ENCODE peak calls at places on chromosomes 12 and 14, in four cellular contexts. U, A, P and W are unnamed samples.
A peak's percentile ranks its signal among the peaks of the same experiment; 100 is the strongest.

GRCh38 chr14:36949371-36949770 is 223.0 kb downstream of the SLC25A21 start:
- DNase-seq in A (no peak), P (no peak), U (no peak), W (no peak)

GRCh38 chr12:77064891-77065360 is 443 bp downstream of the E2F7 start:
- DNase-seq in A (no peak), U (no peak), P (no peak), W (no peak)

GRCh38 chr12:92312463-92312970 is 166.9 kb upstream of the BTG1 start:
- DNase-seq in P (no peak), A (no peak), U (no peak), W (no peak)

GRCh38 chr14:93430889-93431670 is at the start of gene UNC79:
- DNase-seq in P (peak; percentile 95), U (no peak), A (no peak), W (no peak)

GRCh38 chr14:96698846-96699543 is 98.2 kb upstream of the VRK1 start:
- DNase-seq in A (no peak), P (no peak), U (no peak), W (no peak)

GRCh38 chr14:75440733-75441474 is 13.1 kb downstream of the JDP2 start:
- DNase-seq in A (peak; percentile 84), U (peak; percentile 80), P (no peak), W (no peak)

GRCh38 chr12:3150308-3150670 is 73.1 kb downstream of the TSPAN9 start:
- DNase-seq in P (no peak), A (no peak), U (no peak), W (no peak)

GRCh38 chr12:953776-954175 is 4.3 kb upstream of the RAD52 start:
- DNase-seq in A (no peak), U (no peak), P (peak; percentile 54), W (no peak)

GRCh38 chr12:54036620-54037359 is 3.9 kb downstream of the HOXC5 start:
- DNase-seq in U (no peak), P (no peak), A (no peak), W (no peak)

GRCh38 chr14:43938588-43939281 is 568.3 kb downstream of the FSCB start:
- DNase-seq in A (no peak), P (no peak), U (no peak), W (no peak)

GRCh38 chr14:55356913-55357312 is 54.7 kb downstream of the ATG14 start:
- DNase-seq in A (no peak), P (peak; percentile 33), U (no peak), W (peak; percentile 49)

GRCh38 chr12:52946334-52946733 is 2.6 kb upstream of the KRT18 start:
- DNase-seq in P (no peak), U (no peak), A (no peak), W (no peak)

GRCh38 chr14:38735006-38735405 is 368.0 kb downstream of the SEC23A start:
- DNase-seq in U (no peak), A (no peak), P (no peak), W (no peak)

GRCh38 chr12:47237751-47238211 is 158.0 kb upstream of the AMIGO2 start:
- DNase-seq in P (no peak), U (no peak), A (no peak), W (no peak)

GRCh38 chr12:21773263-21773741 is 1.2 kb downstream of the KCNJ8 start:
- DNase-seq in U (peak; percentile 64), P (peak; percentile 17), A (peak; percentile 46), W (no peak)

GRCh38 chr14:103625361-103626095 is 3.5 kb upstream of the KLC1 start:
- DNase-seq in U (no peak), P (no peak), A (no peak), W (no peak)

GRCh38 chr14:22850944-22851790 is 14.8 kb downstream of the MMP14 start:
- DNase-seq in P (no peak), U (peak; percentile 95), A (peak; percentile 95), W (peak; percentile 94)

GRCh38 chr12:123398177-123398916 is 14.4 kb downstream of the KMT5A start:
- DNase-seq in A (peak; percentile 90), U (peak; percentile 86), P (no peak), W (no peak)

GRCh38 chr14:74414793-74415437 is 11.1 kb downstream of the SYNDIG1L start:
- DNase-seq in P (no peak), U (no peak), A (no peak), W (no peak)

GRCh38 chr14:34482463-34482862 is 20.4 kb upstream of the SPTSSA start:
- DNase-seq in U (no peak), A (no peak), P (no peak), W (no peak)

GRCh38 chr14:70292716-70293115 is 66.8 kb downstream of the COX16 start:
- DNase-seq in U (no peak), P (no peak), A (no peak), W (no peak)

GRCh38 chr12:122523280-122523679 is 3.5 kb downstream of the RSRC2 start:
- DNase-seq in P (no peak), A (no peak), U (no peak), W (peak; percentile 34)

GRCh38 chr12:89160716-89161123 is 191.6 kb downstream of the DUSP6 start:
- DNase-seq in A (peak; percentile 73), P (no peak), U (peak; percentile 57), W (peak; percentile 4)

GRCh38 chr14:105241641-105242040 is 6.7 kb upstream of the BTBD6 start:
- DNase-seq in A (no peak), P (no peak), U (no peak), W (no peak)

GRCh38 chr14:32469388-32470160 is 140.5 kb downstream of the AKAP6 start:
- DNase-seq in P (peak; percentile 29), A (no peak), U (no peak), W (peak; percentile 46)

GRCh38 chr12:89319606-89320005 is 32.7 kb downstream of the DUSP6 start:
- DNase-seq in A (no peak), U (no peak), P (no peak), W (no peak)

GRCh38 chr12:90871697-90872096 is 83.3 kb downstream of the CCER1 start:
- DNase-seq in P (no peak), U (no peak), A (no peak), W (no peak)

GRCh38 chr12:1972856-1973317 is 31.4 kb downstream of the DCP1B start:
- DNase-seq in P (no peak), U (peak; percentile 29), A (peak; percentile 61), W (no peak)

GRCh38 chr12:120909633-120910318 is 5.6 kb upstream of the SPPL3 start:
- DNase-seq in U (no peak), P (no peak), A (no peak), W (no peak)

GRCh38 chr12:53381739-53382630 is 2.0 kb downstream of the SP1 start:
- DNase-seq in P (peak; percentile 13), A (peak; percentile 76), U (peak; percentile 56), W (peak; percentile 47)

GRCh38 chr12:31408778-31409177 is 82.8 kb upstream of the SINHCAF start:
- DNase-seq in A (no peak), P (no peak), U (no peak), W (no peak)

GRCh38 chr12:57476162-57476992 is 3.3 kb downstream of the ARHGAP9 start:
- DNase-seq in U (no peak), A (peak; percentile 66), P (no peak), W (peak; percentile 51)

GRCh38 chr12:108729612-108730336 is 1.5 kb downstream of the CORO1C start:
- DNase-seq in A (no peak), U (no peak), P (peak; percentile 23), W (no peak)

GRCh38 chr14:24032727-24033418 is 18.9 kb upstream of the CARMIL3 start:
- DNase-seq in P (no peak), U (no peak), A (no peak), W (peak; percentile 81)

GRCh38 chr14:105588236-105588860 is 62.0 kb downstream of the TMEM121 start:
- DNase-seq in A (no peak), U (no peak), P (no peak), W (no peak)

GRCh38 chr14:99535908-99536778 is 54.9 kb downstream of the CCNK start:
- DNase-seq in P (no peak), A (no peak), U (no peak), W (no peak)